ENCODE peak calls at places on chromosomes 11 and 22, in ten cellular contexts. X is KBM-7; M is NCI-H524 treated with DMSO at 0.1 percent for 48 hours; R is activated CD8-positive, alpha-beta memory T cell treated with anti-CD3 and anti-CD28 coated beads for 1 hour; I is germinal center; B is neural progenitor cell; K is NCI-H226; G is islet precursor cell; T is foreskin fibroblast; N is posterior vena cava. W is an unnamed sample.

GRCh38 chr11:102237096-102237735 is 80.1 kb upstream of the BIRC3 start:
- DNase-seq in X (no peak), M (no peak), R (no peak), I (no peak), B (peak; percentile 25), K (no peak), G (no peak), T (no peak), N (no peak), W (no peak)

GRCh38 chr11:27218498-27219038 is 144.4 kb downstream of the CCDC34 start:
- DNase-seq in X (no peak), M (no peak), R (no peak), I (no peak), B (no peak), K (peak; percentile 84), G (no peak), T (peak; percentile 92), N (no peak), W (no peak)

GRCh38 chr22:35426801-35427140 is 26.8 kb downstream of the MCM5 start:
- DNase-seq in X (no peak), M (no peak), R (no peak), I (no peak), B (no peak), K (no peak), G (no peak), T (no peak), N (no peak), W (no peak)

GRCh38 chr11:10476927-10477689 is 22.0 kb downstream of the AMPD3 start:
- DNase-seq in X (no peak), M (no peak), R (no peak), I (no peak), B (no peak), K (no peak), G (no peak), T (no peak), N (peak; percentile 77), W (no peak)

GRCh38 chr22:41021039-41021654 is 70.0 kb downstream of the RBX1 start:
- DNase-seq in X (peak; percentile 32), M (no peak), R (no peak), I (no peak), B (peak; percentile 10), K (no peak), G (peak; percentile 60), T (no peak), N (peak; percentile 70), W (no peak)

GRCh38 chr11:78833237-78833636 is 258.6 kb upstream of the NARS2 start:
- DNase-seq in X (no peak), M (no peak), R (no peak), I (no peak), B (no peak), K (no peak), G (no peak), T (no peak), N (no peak), W (no peak)

GRCh38 chr11:66011239-66011784 is 496 bp upstream of the CST6 start:
- DNase-seq in X (no peak), M (no peak), R (no peak), I (no peak), B (no peak), K (peak; percentile 92), G (peak; percentile 97), T (no peak), N (no peak), W (no peak)

GRCh38 chr11:134682577-134682976 is 270.5 kb upstream of the B3GAT1 start:
- DNase-seq in X (no peak), M (no peak), R (no peak), I (no peak), B (no peak), K (no peak), G (no peak), T (no peak), N (peak; percentile 37), W (no peak)

GRCh38 chr11:8090756-8091155 is 9.7 kb downstream of the TUB start:
- DNase-seq in X (peak; percentile 47), M (no peak), R (no peak), I (no peak), B (peak; percentile 91), K (no peak), G (peak; percentile 82), T (no peak), N (no peak), W (no peak)

GRCh38 chr22:20244744-20245576 is 23.2 kb downstream of the RTN4R start:
- DNase-seq in X (peak; percentile 40), M (no peak), R (peak; percentile 50), I (peak; percentile 42), B (peak; percentile 56), K (no peak), G (no peak), T (no peak), N (no peak), W (no peak)

GRCh38 chr22:20021196-20022181 is 579 bp downstream of the TANGO2 start:
- DNase-seq in X (no peak), M (no peak), R (no peak), I (no peak), B (peak; percentile 47), K (no peak), G (peak; percentile 65), T (peak; percentile 59), N (peak; percentile 89), W (peak; percentile 77)

GRCh38 chr11:12629601-12630313 is 44.5 kb upstream of the TEAD1 start:
- DNase-seq in X (no peak), M (no peak), R (no peak), I (no peak), B (no peak), K (peak; percentile 61), G (no peak), T (peak; percentile 76), N (no peak), W (no peak)

GRCh38 chr22:49046546-49047305 is 780.9 kb downstream of the BRD1 start:
- DNase-seq in X (peak; percentile 32), M (peak; percentile 63), R (no peak), I (peak; percentile 71), B (peak; percentile 86), K (no peak), G (peak; percentile 90), T (no peak), N (peak; percentile 64), W (peak; percentile 2)

GRCh38 chr11:33448461-33449130 is 191.4 kb downstream of the HIPK3 start:
- DNase-seq in X (no peak), M (no peak), R (no peak), I (no peak), B (no peak), K (no peak), G (no peak), T (peak; percentile 16), N (no peak), W (no peak)

GRCh38 chr22:17549655-17550054 is 13.6 kb upstream of the SLC25A18 start:
- DNase-seq in X (no peak), M (no peak), R (no peak), I (no peak), B (no peak), K (no peak), G (no peak), T (no peak), N (no peak), W (no peak)

GRCh38 chr11:66359662-66360087 is 11.9 kb downstream of the SLC29A2 start:
- DNase-seq in X (no peak), M (no peak), R (no peak), I (peak; percentile 1), B (no peak), K (no peak), G (no peak), T (no peak), N (peak; percentile 42), W (no peak)

GRCh38 chr22:35866646-35867045 is 149.0 kb downstream of the APOL5 start:
- DNase-seq in X (no peak), M (no peak), R (no peak), I (no peak), B (peak; percentile 46), K (peak; percentile 5), G (no peak), T (no peak), N (no peak), W (no peak)

GRCh38 chr11:35651263-35651662 is 11.3 kb upstream of the TRIM44 start:
- DNase-seq in X (no peak), M (no peak), R (no peak), I (no peak), B (no peak), K (no peak), G (no peak), T (no peak), N (no peak), W (no peak)

GRCh38 chr22:17960695-17961442 is 63.5 kb downstream of the MICAL3 start:
- DNase-seq in X (no peak), M (no peak), R (no peak), I (no peak), B (peak; percentile 53), K (no peak), G (no peak), T (no peak), N (no peak), W (no peak)

GRCh38 chr11:2951235-2952110 is 22.3 kb upstream of the PHLDA2 start:
- DNase-seq in X (no peak), M (no peak), R (no peak), I (no peak), B (no peak), K (no peak), G (peak; percentile 85), T (no peak), N (no peak), W (no peak)

GRCh38 chr22:38871360-38872171 is 450 bp downstream of the CBX6 start:
- DNase-seq in X (peak; percentile 6), M (no peak), R (no peak), I (peak; percentile 40), B (peak; percentile 46), K (no peak), G (peak; percentile 66), T (no peak), N (peak; percentile 83), W (no peak)

GRCh38 chr22:44455963-44456358 is 42.1 kb downstream of the RTL6 start:
- DNase-seq in X (no peak), M (no peak), R (no peak), I (no peak), B (no peak), K (no peak), G (peak; percentile 1), T (no peak), N (no peak), W (no peak)

GRCh38 chr11:97722065-97722464 is 1298.7 kb upstream of the CNTN5 start:
- DNase-seq in X (no peak), M (peak; percentile 6), R (no peak), I (no peak), B (no peak), K (peak; percentile 89), G (no peak), T (no peak), N (no peak), W (no peak)

GRCh38 chr22:42684462-42685195 is 35.4 kb upstream of the CYB5R3 start:
- DNase-seq in X (no peak), M (no peak), R (no peak), I (no peak), B (no peak), K (no peak), G (no peak), T (peak; percentile 32), N (no peak), W (no peak)

GRCh38 chr22:19477321-19478085 is 1.5 kb downstream of the UFD1 start:
- DNase-seq in X (peak; percentile 32), M (no peak), R (no peak), I (no peak), B (no peak), K (no peak), G (no peak), T (no peak), N (no peak), W (peak; percentile 26)

GRCh38 chr11:44766112-44766971 is 39.6 kb downstream of the TSPAN18 start:
- DNase-seq in X (peak; percentile 4), M (peak; percentile 59), R (no peak), I (no peak), B (no peak), K (peak; percentile 95), G (peak; percentile 76), T (peak; percentile 37), N (peak; percentile 88), W (no peak)

GRCh38 chr11:1116666-1117390 is 40.9 kb upstream of the MUC5AC start:
- DNase-seq in X (no peak), M (no peak), R (no peak), I (no peak), B (no peak), K (no peak), G (peak; percentile 43), T (no peak), N (peak; percentile 69), W (no peak)

GRCh38 chr11:116267146-116267545 is 505.6 kb downstream of the BUD13 start:
- DNase-seq in X (no peak), M (peak; percentile 59), R (no peak), I (no peak), B (no peak), K (no peak), G (no peak), T (no peak), N (no peak), W (no peak)